ENCODE peak calls at places on chromosome 13, in ten cellular contexts. V, L, X, I, P, K, N, B, F and A are unnamed samples.

GRCh38 chr13:34294483-34295129 is 476.7 kb downstream of the RFC3 start:
- DNase-seq in K (no peak), B (no peak), P (no peak), V (no peak), X (no peak), L (no peak), F (peak; percentile 9), N (no peak), I (no peak), A (no peak)

GRCh38 chr13:41563501-41564001 is 106.2 kb downstream of the RGCC start:
- DNase-seq in X (peak; percentile 30), B (no peak), F (no peak), L (no peak), I (no peak), N (peak; percentile 48), K (no peak), P (no peak), V (no peak), A (no peak)

GRCh38 chr13:34412817-34413365 is 529.2 kb upstream of the NBEA start:
- DNase-seq in L (no peak), I (no peak), N (no peak), P (no peak), X (peak; percentile 84), K (no peak), V (no peak), B (no peak), F (no peak), A (no peak)

GRCh38 chr13:50526771-50527567 is 316.5 kb downstream of the DLEU7 start:
- DNase-seq in L (no peak), K (no peak), X (no peak), P (no peak), I (no peak), F (no peak), B (peak; percentile 74), V (no peak), N (no peak), A (no peak)

GRCh38 chr13:24307211-24308067 is 1.9 kb upstream of the C1QTNF9 start:
- DNase-seq in V (no peak), N (no peak), X (peak; percentile 53), K (no peak), I (no peak), B (no peak), F (peak; percentile 18), L (no peak), P (no peak), A (peak; percentile 50)

GRCh38 chr13:75736132-75736531 is 100.0 kb downstream of the LMO7 start:
- DNase-seq in N (no peak), B (no peak), I (no peak), X (no peak), K (no peak), F (no peak), P (no peak), L (no peak), V (no peak), A (no peak)

GRCh38 chr13:73168226-73168992 is 109.6 kb downstream of the KLF5 start:
- DNase-seq in V (no peak), I (no peak), P (no peak), L (no peak), F (no peak), B (no peak), K (no peak), X (peak; percentile 51), N (no peak), A (no peak)

GRCh38 chr13:56735537-56735942 is 405.2 kb upstream of the PRR20A start:
- DNase-seq in I (no peak), V (no peak), N (no peak), L (no peak), F (peak; percentile 24), P (no peak), X (no peak), B (no peak), K (no peak), A (no peak)

GRCh38 chr13:38265135-38265497 is 84.5 kb upstream of the UFM1 start:
- DNase-seq in P (no peak), L (no peak), N (no peak), I (no peak), V (no peak), K (no peak), X (no peak), B (no peak), F (no peak), A (no peak)

GRCh38 chr13:45511310-45512147 is 46.8 kb downstream of the COG3 start:
- DNase-seq in X (peak; percentile 77), P (peak; percentile 26), F (peak; percentile 80), V (peak; percentile 80), I (no peak), N (peak; percentile 59), K (peak; percentile 65), L (no peak), B (peak; percentile 72), A (peak; percentile 49)

GRCh38 chr13:98834254-98834960 is 81.9 kb upstream of the SLC15A1 start:
- DNase-seq in N (no peak), F (peak; percentile 74), K (no peak), X (no peak), I (no peak), B (no peak), P (no peak), V (no peak), L (no peak), A (peak; percentile 32)

GRCh38 chr13:95954266-95954665 is 98.9 kb downstream of the UGGT2 start:
- DNase-seq in X (no peak), P (no peak), K (no peak), F (peak; percentile 3), N (no peak), L (no peak), B (no peak), I (no peak), V (no peak), A (no peak)

GRCh38 chr13:95956589-95957148 is 96.5 kb downstream of the UGGT2 start:
- DNase-seq in K (no peak), N (no peak), I (no peak), V (no peak), B (no peak), P (no peak), F (no peak), L (no peak), X (no peak), A (no peak)

GRCh38 chr13:95957331-95957730 is 95.9 kb downstream of the UGGT2 start:
- DNase-seq in N (no peak), P (no peak), K (no peak), I (no peak), L (no peak), V (no peak), F (no peak), X (no peak), B (no peak), A (no peak)

GRCh38 chr13:95955255-95955654 is 97.9 kb downstream of the UGGT2 start:
- DNase-seq in N (no peak), X (no peak), P (no peak), B (no peak), I (no peak), V (no peak), L (no peak), F (no peak), K (no peak), A (no peak)

DNA sequence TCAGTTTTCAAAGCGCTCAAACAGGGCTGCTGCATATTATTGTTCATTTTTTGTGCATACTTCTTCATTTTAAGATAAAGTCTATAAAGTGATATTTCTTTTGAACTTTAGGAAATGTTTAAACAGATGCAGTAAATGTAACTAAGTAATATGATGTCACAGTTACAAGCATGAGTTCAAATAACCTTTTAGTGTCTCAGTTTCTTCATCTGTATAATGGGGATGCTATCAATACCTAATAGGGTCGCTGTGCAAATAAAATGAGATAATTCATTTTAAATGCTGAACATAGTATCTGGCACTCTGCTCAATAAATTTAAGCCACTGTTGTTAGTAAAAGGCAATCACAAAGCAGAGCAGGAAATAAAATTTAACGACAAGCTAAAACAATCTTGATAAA is 97.5 kb downstream of the UGGT2 start:
- DNase-seq in N (no peak), F (no peak), K (no peak), P (no peak), L (no peak), I (no peak), X (no peak), V (no peak), B (no peak), A (no peak)
- H3K36me3 ChIP-seq in N (no peaks in the 10 kb centered on the region), F (peaks cover 8% of the 10 kb centered on the region), K (no peaks in the 10 kb centered on the region), P (no peaks in the 10 kb centered on the region), L (no peaks in the 10 kb centered on the region), I (peaks cover 11% of the 10 kb centered on the region), X (peaks cover 4% of the 10 kb centered on the region), V (no peaks in the 10 kb centered on the region), B (no peaks in the 10 kb centered on the region), A (no peaks in the 10 kb centered on the region)

DNA sequence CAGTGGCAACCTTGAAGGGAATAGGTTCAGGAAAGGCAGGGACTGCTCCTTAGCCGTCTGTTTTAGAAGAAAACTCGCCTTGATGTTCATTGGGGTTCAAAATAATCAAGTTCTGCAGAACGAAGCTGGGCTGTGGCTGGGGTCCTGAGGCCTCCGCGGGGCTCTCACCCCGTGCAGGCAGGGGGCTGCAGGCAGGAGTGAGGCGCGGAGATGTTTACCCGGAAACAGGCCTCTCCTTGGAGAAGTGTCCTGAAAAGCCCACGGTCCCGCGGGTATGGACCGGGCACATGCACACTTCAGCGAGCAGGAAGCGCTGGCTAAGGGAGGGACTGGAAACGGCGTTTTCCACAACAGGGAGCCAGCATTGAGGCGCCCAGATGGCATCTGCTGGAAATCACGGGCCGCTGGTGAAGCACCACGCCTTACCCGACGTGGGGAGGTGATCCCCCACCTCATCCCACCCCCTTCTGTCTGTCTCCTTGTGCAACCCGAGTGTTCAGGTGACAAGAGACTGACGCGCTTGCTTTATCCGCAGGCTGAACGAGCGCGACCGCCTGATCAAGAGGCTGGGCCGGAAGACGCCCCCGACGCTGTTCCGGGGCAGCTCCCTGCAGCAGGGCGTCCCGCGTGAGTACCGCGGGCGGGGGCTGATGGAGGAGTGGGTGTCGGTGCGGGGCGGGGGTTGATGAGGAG is 39.7 kb downstream of the SHISA2 start:
- DNase-seq in I (no peak), X (no peak), P (peak; percentile 77), V (no peak), B (no peak), K (peak; percentile 62), L (peak; percentile 28), F (no peak), N (peak; percentile 84), A (peak; percentile 52)
- H3K4me3 ChIP-seq in I (no peak overlapping the region), X (no peak overlapping the region), P (peak overlapping the region; percentile 62), V (no peak overlapping the region), B (no peak overlapping the region), K (peak overlapping the region; percentile 48), L (no peak overlapping the region), F (no peak overlapping the region), N (peak overlapping the region; percentile 73), A (peak overlapping the region; percentile 21)

GRCh38 chr13:110666255-110666533 is 39.7 kb downstream of the CARS2 start:
- DNase-seq in L (no peak), K (no peak), P (no peak), F (no peak), B (no peak), X (no peak), I (no peak), V (no peak), N (no peak), A (no peak)
- H3K36me3 ChIP-seq in L (no peaks in the 10 kb centered on the region), K (peaks cover 63% of the 10 kb centered on the region), P (peaks cover 33% of the 10 kb centered on the region), F (peaks cover 15% of the 10 kb centered on the region), B (peaks cover 68% of the 10 kb centered on the region), X (peaks cover 37% of the 10 kb centered on the region), I (peaks cover 92% of the 10 kb centered on the region), V (no peaks in the 10 kb centered on the region), N (peaks cover 23% of the 10 kb centered on the region), A (peaks cover 3% of the 10 kb centered on the region)

DNA sequence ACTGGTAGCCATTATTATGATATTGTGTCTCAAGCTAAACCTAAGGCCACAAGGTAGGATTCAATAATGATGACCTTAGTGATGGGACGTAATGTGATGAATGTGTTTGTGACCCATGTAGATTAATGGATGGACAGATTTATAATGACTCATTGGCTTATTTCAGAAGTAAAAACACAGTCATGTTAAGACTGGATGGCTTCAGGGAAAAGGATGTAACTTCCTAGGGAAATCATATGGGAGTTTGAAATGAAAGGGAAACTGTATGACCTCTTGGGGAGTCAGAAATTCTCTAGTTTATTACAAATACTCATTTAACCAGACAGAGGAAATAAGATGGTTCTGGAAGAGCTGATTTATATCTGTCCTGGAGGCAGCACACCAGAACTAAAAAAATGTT is 3.0 kb downstream of the EDNRB start:
- DNase-seq in K (no peak), F (no peak), B (no peak), X (no peak), L (no peak), N (no peak), P (no peak), I (no peak), V (no peak), A (no peak)
- H3K4me3 ChIP-seq in K (no peak overlapping the region), F (no peak overlapping the region), B (no peak overlapping the region), X (no peak overlapping the region), L (no peak overlapping the region), N (no peak overlapping the region), P (no peak overlapping the region), I (no peak overlapping the region), V (no peak overlapping the region), A (peak overlapping the region; percentile 0)